ENCODE peak calls at places on chromosomes 7 and 10, in five cellular contexts. Q is H9; L is CD8-positive, alpha-beta T cell; R is hepatocyte; X is IMR-90. K is an unnamed sample.

GRCh38 chr10:15295540-15296325 is 75.4 kb downstream of the FAM171A1 start:
- DNase-seq in Q (no peak), L (no peak), R (no peak), X (no peak), K (no peak)

GRCh38 chr7:114047889-114048288 is 129.1 kb upstream of the PPP1R3A start:
- DNase-seq in Q (no peak), L (no peak), R (peak; percentile 18), X (peak; percentile 69), K (no peak)

GRCh38 chr10:86376852-86377796 is 10.5 kb upstream of the GRID1 start:
- DNase-seq in Q (peak; percentile 93), L (peak; percentile 92), R (peak; percentile 87), X (peak; percentile 28), K (peak; percentile 91)

GRCh38 chr7:45092100-45092930 is 3.5 kb upstream of the NACAD start:
- DNase-seq in Q (no peak), L (no peak), R (no peak), X (peak; percentile 52), K (no peak)

GRCh38 chr7:16462618-16463017 is 2.9 kb downstream of the SOSTDC1 start:
- DNase-seq in Q (peak; percentile 30), L (no peak), R (no peak), X (no peak), K (no peak)

GRCh38 chr10:73837072-73837471 is 25.7 kb upstream of the NDST2 start:
- DNase-seq in Q (no peak), L (no peak), R (no peak), X (peak; percentile 81), K (no peak)

GRCh38 chr10:70668454-70668970 is 3.8 kb upstream of the ADAMTS14 start:
- DNase-seq in Q (no peak), L (no peak), R (no peak), X (peak; percentile 24), K (no peak)

GRCh38 chr7:16734148-16734726 is 19.3 kb upstream of the TSPAN13 start:
- DNase-seq in Q (no peak), L (no peak), R (no peak), X (no peak), K (no peak)

GRCh38 chr10:3828404-3829192 is 43.6 kb upstream of the KLF6 start:
- DNase-seq in Q (no peak), L (no peak), R (peak; percentile 54), X (peak; percentile 86), K (no peak)

GRCh38 chr7:27124979-27125689 is 5.4 kb downstream of the HOXA4 start:
- DNase-seq in Q (no peak), L (no peak), R (no peak), X (no peak), K (peak; percentile 27)

GRCh38 chr10:98487692-98488091 is 41.0 kb upstream of the HPS1 start:
- DNase-seq in Q (no peak), L (no peak), R (no peak), X (no peak), K (no peak)

GRCh38 chr7:98956937-98957336 is 78.6 kb downstream of the TRRAP start:
- DNase-seq in Q (no peak), L (no peak), R (no peak), X (no peak), K (no peak)

GRCh38 chr7:142835487-142835886 is 19.4 kb upstream of the EPHB6 start:
- DNase-seq in Q (no peak), L (no peak), R (no peak), X (no peak), K (no peak)

GRCh38 chr7:131764143-131764795 is 207.8 kb upstream of the PODXL start:
- DNase-seq in Q (no peak), L (no peak), R (no peak), X (no peak), K (no peak)

GRCh38 chr10:8616166-8616565 is 561.7 kb downstream of the GATA3 start:
- DNase-seq in Q (no peak), L (no peak), R (peak; percentile 50), X (no peak), K (peak; percentile 30)

GRCh38 chr7:1227814-1228534 is 4.7 kb upstream of the UNCX start:
- DNase-seq in Q (peak; percentile 87), L (no peak), R (no peak), X (no peak), K (no peak)

GRCh38 chr7:2955177-2955768 is 88.4 kb downstream of the CARD11 start:
- DNase-seq in Q (no peak), L (no peak), R (no peak), X (no peak), K (no peak)

GRCh38 chr7:105006367-105007139 is 7.5 kb upstream of the KMT2E start:
- DNase-seq in Q (no peak), L (no peak), R (peak; percentile 59), X (no peak), K (peak; percentile 62)

GRCh38 chr7:146366938-146367337 is 250.3 kb downstream of the CNTNAP2 start:
- DNase-seq in Q (no peak), L (no peak), R (no peak), X (no peak), K (no peak)

GRCh38 chr7:106568680-106569499 is 92.1 kb downstream of the CCDC71L start:
- DNase-seq in Q (peak; percentile 40), L (no peak), R (peak; percentile 24), X (peak; percentile 85), K (no peak)

GRCh38 chr7:142384508-142384922 is 126.7 kb upstream of the PRSS58 start:
- DNase-seq in Q (no peak), L (no peak), R (no peak), X (peak; percentile 43), K (no peak)

GRCh38 chr10:80506836-80507483 is 30.7 kb upstream of the SH2D4B start:
- DNase-seq in Q (no peak), L (no peak), R (no peak), X (no peak), K (no peak)

GRCh38 chr7:47535033-47535703 is 46.7 kb downstream of the TNS3 start:
- DNase-seq in Q (no peak), L (no peak), R (peak; percentile 38), X (peak; percentile 48), K (no peak)

GRCh38 chr7:136652635-136653370 is 215.6 kb upstream of the CHRM2 start:
- DNase-seq in Q (no peak), L (no peak), R (no peak), X (peak; percentile 13), K (no peak)

GRCh38 chr7:18574235-18574540 is 78.6 kb downstream of the HDAC9 start:
- DNase-seq in Q (no peak), L (no peak), R (no peak), X (no peak), K (no peak)

GRCh38 chr7:18570441-18570840 is 74.9 kb downstream of the HDAC9 start:
- DNase-seq in Q (no peak), L (no peak), R (no peak), X (no peak), K (no peak)

GRCh38 chr7:18572885-18573284 is 77.3 kb downstream of the HDAC9 start:
- DNase-seq in Q (no peak), L (no peak), R (no peak), X (no peak), K (no peak)

GRCh38 chr7:18573410-18574234 is 78.1 kb downstream of the HDAC9 start:
- DNase-seq in Q (no peak), L (no peak), R (no peak), X (no peak), K (no peak)

GRCh38 chr7:18570890-18571478 is 75.4 kb downstream of the HDAC9 start:
- DNase-seq in Q (no peak), L (no peak), R (peak; percentile 40), X (peak; percentile 42), K (peak; percentile 55)
- TF ChIP-seq CTCF in Q (peak; percentile 61), L (no peak), R (peak; percentile 61), X (peak; percentile 54), K (no peak)

GRCh38 chr10:69323622-69324021 is 45.3 kb downstream of the HK1 start:
- DNase-seq in Q (no peak), L (no peak), R (no peak), X (no peak), K (no peak)
- H3K4me1 ChIP-seq in Q (peaks cover 41% of the 10 kb centered on the region), L (peaks cover 45% of the 10 kb centered on the region), R (peaks cover 18% of the 10 kb centered on the region), X (peaks cover 30% of the 10 kb centered on the region), K (peaks cover 50% of the 10 kb centered on the region)

GRCh38 chr10:47440207-47440606 is 43.7 kb downstream of the ANXA8 start:
- DNase-seq in Q (peak; percentile 18), L (no peak), R (no peak), X (no peak), K (no peak)
- TF ChIP-seq CTCF in Q (peak; percentile 54), L (no peak), R (no peak), X (peak; percentile 5), K (no peak)

GRCh38 chr7:55081067-55081853 is 62.4 kb downstream of the EGFR start:
- DNase-seq in Q (no peak), L (no peak), R (no peak), X (no peak), K (no peak)

GRCh38 chr7:55083206-55083605 is 64.4 kb downstream of the EGFR start:
- DNase-seq in Q (no peak), L (no peak), R (no peak), X (peak; percentile 70), K (no peak)

GRCh38 chr7:55080000-55080629 is 61.3 kb downstream of the EGFR start:
- DNase-seq in Q (no peak), L (no peak), R (no peak), X (no peak), K (no peak)

GRCh38 chr7:55084307-55084706 is 65.5 kb downstream of the EGFR start:
- DNase-seq in Q (no peak), L (no peak), R (no peak), X (no peak), K (no peak)

DNA sequence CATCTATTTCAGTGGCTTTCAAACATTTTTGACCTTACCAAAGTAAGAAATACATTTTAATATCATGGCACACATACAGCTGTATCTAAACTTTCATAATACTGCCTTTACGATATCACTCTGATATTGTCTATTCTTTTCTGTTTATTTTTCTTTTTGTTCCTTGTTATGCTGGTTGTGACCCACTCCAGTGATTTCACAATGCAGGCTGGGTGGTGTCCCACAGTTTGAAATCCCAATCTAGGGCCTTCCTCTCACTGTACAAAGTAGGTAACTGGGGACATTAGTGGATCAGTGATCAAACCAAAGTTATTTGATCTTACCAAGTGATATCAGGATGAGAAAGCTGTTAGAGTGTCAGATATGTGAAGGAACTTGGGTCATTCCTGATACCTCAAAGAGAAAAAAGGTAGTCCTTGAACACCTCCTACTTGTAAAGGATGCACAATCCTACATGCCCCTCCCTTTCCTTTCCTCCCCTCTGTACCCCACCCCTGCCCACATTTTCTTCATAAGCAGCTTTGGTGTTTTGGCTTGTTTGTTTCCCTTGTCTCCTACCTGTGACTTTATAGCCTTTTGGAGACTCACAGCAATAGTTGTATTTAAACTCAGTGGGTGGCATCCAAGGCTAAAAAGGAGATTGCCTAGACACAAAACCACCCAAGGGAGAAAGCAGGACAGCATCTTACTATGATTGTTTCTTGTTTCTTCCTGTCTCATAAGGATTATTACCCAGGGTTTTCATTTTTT is 63.2 kb downstream of the EGFR start:
- DNase-seq in Q (no peak), L (no peak), R (no peak), X (peak; percentile 21), K (no peak)
- H3K4me1 ChIP-seq in Q (peaks cover 2% of the 10 kb centered on the region), L (peaks cover 8% of the 10 kb centered on the region), R (peaks cover 44% of the 10 kb centered on the region), X (peaks cover 39% of the 10 kb centered on the region), K (peaks cover 34% of the 10 kb centered on the region)

DNA sequence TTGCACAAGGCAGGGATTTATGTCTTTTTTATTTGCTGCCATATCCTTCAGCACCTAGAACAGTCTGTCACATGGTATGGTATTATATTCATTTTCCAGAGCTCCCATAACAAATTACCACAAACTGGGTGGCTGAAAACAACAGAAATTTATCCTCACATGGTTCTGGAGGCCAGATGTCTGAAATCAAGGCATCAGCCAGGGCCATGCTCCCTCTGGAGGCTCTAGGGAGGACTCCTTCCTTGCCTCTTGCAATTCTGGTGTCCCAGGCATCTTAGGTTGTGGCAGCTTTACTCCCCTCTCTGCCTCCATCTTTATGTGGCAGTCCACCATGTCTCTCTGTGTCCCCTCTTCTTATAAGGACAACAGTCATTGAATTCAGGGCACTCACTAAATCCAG is 43.1 kb downstream of the MET start:
- DNase-seq in Q (no peak), L (no peak), R (no peak), X (peak; percentile 19), K (no peak)
- TF ChIP-seq CTCF in Q (no peak), L (no peak), R (no peak), X (peak; percentile 21), K (no peak)